ENCODE peak calls at places on chromosomes 4 and X, in six cellular contexts. One of them, this sample, is unnamed. For H3K4me1, the result is how much of the 10 kb centered on the place peaks cover.

GRCh38 chr4:82798168-82799005 is at the start of gene SCD5:
- DNase-seq in OCI-LY7: peak
- DNase-seq in NT2/D1: no peak
- DNase-seq in uterus: peak
- DNase-seq in RWPE2: no peak
- DNase-seq in adrenal gland: peak
- DNase-seq in this sample: no peak

GRCh38 chr4:168059251-168059650 is 33.1 kb upstream of the ANXA10 start:
- DNase-seq in adrenal gland: no peak
- DNase-seq in NT2/D1: no peak
- DNase-seq in OCI-LY7: no peak
- DNase-seq in uterus: no peak
- DNase-seq in RWPE2: no peak
- DNase-seq in this sample: no peak

GRCh38 chrX:149962859-149963757 is 24.8 kb upstream of the EOLA2 start:
- DNase-seq in uterus: no peak
- DNase-seq in OCI-LY7: peak
- DNase-seq in adrenal gland: peak
- DNase-seq in NT2/D1: peak
- DNase-seq in RWPE2: no peak
- DNase-seq in this sample: no peak

GRCh38 chr4:23818097-23818648 is 71.7 kb downstream of the PPARGC1A start:
- DNase-seq in uterus: no peak
- DNase-seq in adrenal gland: no peak
- DNase-seq in NT2/D1: no peak
- DNase-seq in RWPE2: no peak
- DNase-seq in OCI-LY7: no peak
- DNase-seq in this sample: no peak

GRCh38 chr4:165992263-165992662 is 119.2 kb downstream of the TLL1 start:
- DNase-seq in NT2/D1: no peak
- DNase-seq in uterus: no peak
- DNase-seq in OCI-LY7: no peak
- DNase-seq in adrenal gland: no peak
- DNase-seq in RWPE2: no peak
- DNase-seq in this sample: no peak

GRCh38 chrX:118370921-118371624 is 25.2 kb downstream of the WDR44 start:
- DNase-seq in OCI-LY7: no peak
- DNase-seq in adrenal gland: no peak
- DNase-seq in RWPE2: no peak
- DNase-seq in uterus: no peak
- DNase-seq in NT2/D1: no peak
- DNase-seq in this sample: no peak

GRCh38 chrX:18833071-18833731 is 125.8 kb downstream of the PPEF1 start:
- DNase-seq in uterus: peak
- DNase-seq in RWPE2: no peak
- DNase-seq in adrenal gland: peak
- DNase-seq in OCI-LY7: no peak
- DNase-seq in NT2/D1: no peak
- DNase-seq in this sample: no peak

GRCh38 chr4:100098681-100099080 is 91.6 kb downstream of the DDIT4L start:
- DNase-seq in NT2/D1: no peak
- DNase-seq in RWPE2: no peak
- DNase-seq in OCI-LY7: no peak
- DNase-seq in adrenal gland: no peak
- DNase-seq in uterus: no peak
- DNase-seq in this sample: no peak

GRCh38 chrX:10634681-10635161 is 14.3 kb upstream of the MID1 start:
- DNase-seq in uterus: peak
- DNase-seq in OCI-LY7: no peak
- DNase-seq in adrenal gland: no peak
- DNase-seq in RWPE2: peak
- DNase-seq in NT2/D1: no peak
- DNase-seq in this sample: no peak

GRCh38 chr4:139014391-139015268 is 951 bp upstream of the NOCT start:
- DNase-seq in OCI-LY7: no peak
- DNase-seq in RWPE2: no peak
- DNase-seq in uterus: no peak
- DNase-seq in NT2/D1: no peak
- DNase-seq in adrenal gland: no peak
- DNase-seq in this sample: no peak

GRCh38 chr4:155445306-155445705 is 68.5 kb upstream of the MAP9 start:
- DNase-seq in uterus: no peak
- DNase-seq in NT2/D1: no peak
- DNase-seq in OCI-LY7: no peak
- DNase-seq in RWPE2: no peak
- DNase-seq in adrenal gland: no peak
- DNase-seq in this sample: no peak

GRCh38 chr4:153497091-153497531 is 31.0 kb downstream of the TMEM131L start:
- DNase-seq in RWPE2: no peak
- DNase-seq in OCI-LY7: peak
- DNase-seq in uterus: no peak
- DNase-seq in NT2/D1: no peak
- DNase-seq in adrenal gland: no peak
- DNase-seq in this sample: no peak

GRCh38 chrX:11470231-11470630 is 177.0 kb downstream of the AMELX start:
- DNase-seq in OCI-LY7: no peak
- DNase-seq in adrenal gland: no peak
- DNase-seq in uterus: no peak
- DNase-seq in NT2/D1: no peak
- DNase-seq in RWPE2: no peak
- DNase-seq in this sample: no peak

GRCh38 chr4:116024954-116025708 is 911.7 kb upstream of the NDST4 start:
- DNase-seq in adrenal gland: no peak
- DNase-seq in RWPE2: no peak
- DNase-seq in NT2/D1: no peak
- DNase-seq in uterus: no peak
- DNase-seq in OCI-LY7: no peak
- DNase-seq in this sample: no peak

GRCh38 chrX:39174761-39175417 is 373.6 kb downstream of the MID1IP1 start:
- DNase-seq in OCI-LY7: no peak
- DNase-seq in uterus: peak
- DNase-seq in adrenal gland: peak
- DNase-seq in RWPE2: no peak
- DNase-seq in NT2/D1: no peak
- DNase-seq in this sample: no peak

GRCh38 chr4:120630432-120630831 is 292.1 kb downstream of the PRDM5 start:
- DNase-seq in uterus: no peak
- DNase-seq in adrenal gland: no peak
- DNase-seq in NT2/D1: no peak
- DNase-seq in RWPE2: no peak
- DNase-seq in OCI-LY7: no peak
- DNase-seq in this sample: no peak

GRCh38 chr4:182271731-182272525 is 28.7 kb downstream of the TENM3 start:
- DNase-seq in uterus: no peak
- DNase-seq in RWPE2: no peak
- DNase-seq in adrenal gland: no peak
- DNase-seq in OCI-LY7: no peak
- DNase-seq in NT2/D1: no peak
- DNase-seq in this sample: no peak

GRCh38 chr4:85498068-85498733 is 23.3 kb downstream of the ARHGAP24 start:
- DNase-seq in NT2/D1: no peak
- DNase-seq in uterus: peak
- DNase-seq in RWPE2: no peak
- DNase-seq in OCI-LY7: no peak
- DNase-seq in adrenal gland: peak
- DNase-seq in this sample: no peak

GRCh38 chrX:133389975-133390374 is 25.3 kb downstream of the GPC4 start:
- DNase-seq in RWPE2: no peak
- DNase-seq in adrenal gland: no peak
- DNase-seq in NT2/D1: no peak
- DNase-seq in OCI-LY7: no peak
- DNase-seq in uterus: no peak
- DNase-seq in this sample: no peak
- H3K4me1 ChIP-seq in RWPE2: under half
- H3K4me1 ChIP-seq in adrenal gland: under half
- H3K4me1 ChIP-seq in NT2/D1: under half
- H3K4me1 ChIP-seq in OCI-LY7: under half
- H3K4me1 ChIP-seq in uterus: under half
- H3K4me1 ChIP-seq in this sample: under half

DNA sequence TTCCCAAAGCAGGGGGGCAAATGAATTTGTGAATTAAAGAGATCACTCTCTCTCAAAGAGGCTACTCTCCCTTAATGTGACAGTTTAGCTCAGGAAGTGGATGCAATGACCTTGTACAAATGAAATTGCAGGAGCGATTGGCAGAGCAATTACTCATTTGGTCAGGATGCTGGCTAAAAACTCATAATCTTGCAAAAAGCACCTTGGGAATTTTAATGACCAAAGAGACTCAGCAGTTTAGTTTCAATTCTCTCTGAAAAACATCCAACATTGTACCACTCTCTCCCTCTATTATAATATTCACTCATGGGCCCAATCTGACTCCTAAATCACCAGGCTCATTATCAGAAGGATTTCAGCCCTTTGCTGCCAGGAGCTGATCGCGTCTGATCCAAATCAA is 26.1 kb downstream of the PDGFC start:
- DNase-seq in adrenal gland: no peak
- DNase-seq in OCI-LY7: no peak
- DNase-seq in NT2/D1: no peak
- DNase-seq in RWPE2: no peak
- DNase-seq in uterus: no peak
- DNase-seq in this sample: no peak
- H3K4me3 ChIP-seq in adrenal gland: peak
- H3K4me3 ChIP-seq in OCI-LY7: no peak
- H3K4me3 ChIP-seq in NT2/D1: no peak
- H3K4me3 ChIP-seq in RWPE2: no peak
- H3K4me3 ChIP-seq in uterus: no peak
- H3K4me3 ChIP-seq in this sample: no peak

DNA sequence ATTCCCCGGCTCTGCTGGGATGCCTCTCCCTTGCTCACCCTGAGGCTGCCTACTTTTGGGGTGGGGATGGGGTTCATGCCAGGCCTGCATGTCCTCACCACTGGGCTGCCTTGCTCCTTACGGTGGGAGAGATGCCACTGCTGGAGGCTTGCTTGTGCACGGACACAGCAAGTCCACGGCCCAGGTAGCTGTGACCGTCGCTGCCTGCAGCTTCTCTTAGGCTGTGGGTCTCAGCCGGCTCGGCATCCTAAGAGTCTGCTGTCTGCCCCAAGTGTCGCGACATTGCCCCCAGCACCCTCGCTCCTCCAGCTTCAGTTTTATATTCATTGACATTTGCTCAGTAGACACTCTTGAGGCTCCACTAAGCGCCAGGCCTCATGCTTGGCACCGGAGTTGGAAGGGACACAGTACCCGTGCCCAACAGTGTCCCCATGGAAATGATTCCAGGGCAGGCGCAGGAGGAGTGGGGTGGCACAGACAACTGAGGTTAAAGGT is 58.3 kb downstream of the TBC1D14 start:
- DNase-seq in RWPE2: no peak
- DNase-seq in NT2/D1: no peak
- DNase-seq in uterus: no peak
- DNase-seq in adrenal gland: no peak
- DNase-seq in OCI-LY7: no peak
- DNase-seq in this sample: no peak
- H3K4me1 ChIP-seq in RWPE2: under half
- H3K4me1 ChIP-seq in NT2/D1: under half
- H3K4me1 ChIP-seq in uterus: under half
- H3K4me1 ChIP-seq in adrenal gland: under half
- H3K4me1 ChIP-seq in OCI-LY7: half or more
- H3K4me1 ChIP-seq in this sample: under half

GRCh38 chr4:38489924-38490639 is 173.9 kb upstream of the KLF3 start:
- DNase-seq in OCI-LY7: no peak
- DNase-seq in uterus: no peak
- DNase-seq in adrenal gland: peak
- DNase-seq in RWPE2: no peak
- DNase-seq in NT2/D1: no peak
- DNase-seq in this sample: no peak
- H3K4me3 ChIP-seq in OCI-LY7: no peak
- H3K4me3 ChIP-seq in uterus: no peak
- H3K4me3 ChIP-seq in adrenal gland: no peak
- H3K4me3 ChIP-seq in RWPE2: no peak
- H3K4me3 ChIP-seq in NT2/D1: no peak
- H3K4me3 ChIP-seq in this sample: no peak

DNA sequence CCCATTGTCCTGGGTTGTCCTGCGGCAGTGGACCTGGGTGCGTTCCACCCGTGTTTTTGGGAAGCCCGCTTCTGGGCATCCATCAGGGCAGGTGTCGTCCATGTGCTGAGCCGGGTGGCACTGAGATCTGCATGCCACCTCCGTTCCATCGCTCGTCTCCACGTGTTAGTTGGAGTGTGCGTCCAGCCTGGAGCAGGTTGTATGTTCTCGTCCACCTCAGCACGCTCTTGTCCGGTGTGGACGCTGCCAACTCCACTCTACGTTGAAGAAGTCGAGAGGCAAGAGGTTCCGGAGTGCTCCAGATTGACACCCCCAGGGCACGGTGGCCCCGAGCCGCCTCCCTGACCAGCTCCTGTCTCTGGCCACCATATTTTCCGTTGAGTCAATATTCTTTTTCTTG is 33.9 kb downstream of the PCGF3 start:
- DNase-seq in adrenal gland: no peak
- DNase-seq in OCI-LY7: no peak
- DNase-seq in RWPE2: peak
- DNase-seq in uterus: no peak
- DNase-seq in NT2/D1: no peak
- DNase-seq in this sample: no peak
- H3K4me1 ChIP-seq in adrenal gland: under half
- H3K4me1 ChIP-seq in OCI-LY7: under half
- H3K4me1 ChIP-seq in RWPE2: under half
- H3K4me1 ChIP-seq in uterus: under half
- H3K4me1 ChIP-seq in NT2/D1: under half
- H3K4me1 ChIP-seq in this sample: under half

DNA sequence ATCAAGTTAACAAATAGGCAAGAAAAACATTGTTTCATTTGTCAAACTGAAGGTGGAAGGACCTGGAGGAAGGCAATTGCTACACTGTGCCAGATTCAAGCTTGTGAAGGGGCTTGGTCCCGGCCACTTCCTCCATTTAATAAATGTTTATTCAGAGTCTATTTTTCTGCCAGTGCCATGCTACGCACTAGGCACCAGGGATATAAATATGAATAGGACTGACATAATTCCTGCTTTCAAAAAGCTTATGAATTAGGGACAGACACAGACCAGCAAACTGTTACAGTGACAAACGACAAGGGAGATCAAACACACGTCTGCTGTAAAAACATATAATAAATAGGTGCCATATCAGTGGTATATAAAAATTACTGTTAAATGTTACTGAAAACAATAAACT is 571 bp downstream of the TLR6 start:
- DNase-seq in RWPE2: no peak
- DNase-seq in OCI-LY7: peak
- DNase-seq in uterus: no peak
- DNase-seq in adrenal gland: peak
- DNase-seq in NT2/D1: no peak
- DNase-seq in this sample: no peak
- H3K4me3 ChIP-seq in RWPE2: peak
- H3K4me3 ChIP-seq in OCI-LY7: peak
- H3K4me3 ChIP-seq in uterus: peak
- H3K4me3 ChIP-seq in adrenal gland: peak
- H3K4me3 ChIP-seq in NT2/D1: no peak
- H3K4me3 ChIP-seq in this sample: no peak

GRCh38 chr4:72290737-72291136 is 258.9 kb downstream of the NPFFR2 start:
- DNase-seq in RWPE2: no peak
- DNase-seq in uterus: no peak
- DNase-seq in adrenal gland: no peak
- DNase-seq in OCI-LY7: no peak
- DNase-seq in NT2/D1: no peak
- DNase-seq in this sample: no peak
- H3K4me1 ChIP-seq in RWPE2: under half
- H3K4me1 ChIP-seq in uterus: under half
- H3K4me1 ChIP-seq in adrenal gland: under half
- H3K4me1 ChIP-seq in OCI-LY7: under half
- H3K4me1 ChIP-seq in NT2/D1: under half
- H3K4me1 ChIP-seq in this sample: under half

This sample was measured in iPS DF 6.9.